ENCODE peak calls at places on chromosome 3, in seven cellular contexts. D, P, L, T, I, W and J are unnamed samples.

GRCh38 chr3:171129827-171130226 is 103.3 kb upstream of the SLC2A2 start:
- DNase-seq in D (no peak), P (no peak), L (no peak), T (no peak), I (peak; percentile 12), W (no peak), J (no peak)

GRCh38 chr3:69671082-69671952 is 67.9 kb upstream of the MITF start:
- DNase-seq in D (peak; percentile 43), P (peak; percentile 16), L (no peak), T (no peak), I (peak; percentile 15), W (peak; percentile 24), J (peak; percentile 22)

GRCh38 chr3:125148016-125148812 is 64.3 kb downstream of the SLC12A8 start:
- DNase-seq in D (no peak), P (no peak), L (no peak), T (no peak), I (no peak), W (no peak), J (no peak)

GRCh38 chr3:155631323-155632019 is 113.4 kb downstream of the PLCH1 start:
- DNase-seq in D (no peak), P (no peak), L (no peak), T (no peak), I (no peak), W (no peak), J (no peak)

GRCh38 chr3:183099838-183100204 is 525 bp upstream of the MCCC1 start:
- DNase-seq in D (no peak), P (no peak), L (no peak), T (no peak), I (no peak), W (no peak), J (no peak)

GRCh38 chr3:188185717-188186236 is 31.8 kb downstream of the LPP start:
- DNase-seq in D (no peak), P (peak; percentile 42), L (no peak), T (no peak), I (no peak), W (no peak), J (no peak)

GRCh38 chr3:33886015-33886414 is 87.6 kb downstream of the PDCD6IP start:
- DNase-seq in D (peak; percentile 20), P (no peak), L (no peak), T (no peak), I (no peak), W (no peak), J (no peak)

GRCh38 chr3:65548848-65549625 is 489.7 kb downstream of the MAGI1 start:
- DNase-seq in D (no peak), P (no peak), L (no peak), T (no peak), I (peak; percentile 29), W (peak; percentile 45), J (peak; percentile 40)

GRCh38 chr3:118817748-118818165 is 216.9 kb downstream of the IGSF11 start:
- DNase-seq in D (peak; percentile 49), P (peak; percentile 72), L (peak; percentile 43), T (no peak), I (peak; percentile 68), W (no peak), J (no peak)

GRCh38 chr3:160941885-160942494 is 163.2 kb downstream of the B3GALNT1 start:
- DNase-seq in D (peak; percentile 38), P (peak; percentile 75), L (peak; percentile 71), T (peak; percentile 78), I (peak; percentile 79), W (no peak), J (no peak)

GRCh38 chr3:102129774-102130608 is 280.7 kb downstream of the NFKBIZ start:
- DNase-seq in D (peak; percentile 53), P (peak; percentile 31), L (no peak), T (no peak), I (no peak), W (peak; percentile 18), J (no peak)

GRCh38 chr3:171282041-171282440 is 178.2 kb downstream of the TNIK start:
- DNase-seq in D (no peak), P (no peak), L (no peak), T (no peak), I (no peak), W (no peak), J (no peak)

GRCh38 chr3:113287818-113288648 is 76.7 kb downstream of the BOC start:
- DNase-seq in D (peak; percentile 49), P (peak; percentile 62), L (peak; percentile 58), T (peak; percentile 75), I (peak; percentile 73), W (no peak), J (no peak)

GRCh38 chr3:159855599-159856495 is 132.8 kb upstream of the IL12A start:
- DNase-seq in D (no peak), P (no peak), L (no peak), T (no peak), I (no peak), W (no peak), J (no peak)

GRCh38 chr3:55487376-55488241 is 503 bp upstream of the WNT5A start:
- DNase-seq in D (peak; percentile 16), P (peak; percentile 51), L (no peak), T (no peak), I (peak; percentile 66), W (peak; percentile 22), J (no peak)

GRCh38 chr3:14290631-14291385 is 111.6 kb upstream of the SLC6A6 start:
- DNase-seq in D (no peak), P (no peak), L (no peak), T (no peak), I (no peak), W (no peak), J (no peak)

GRCh38 chr3:37990527-37990926 is at the start of gene VILL:
- DNase-seq in D (no peak), P (peak; percentile 36), L (peak; percentile 16), T (no peak), I (no peak), W (no peak), J (no peak)

GRCh38 chr3:194134231-194134756 is 1.7 kb upstream of the HES1 start:
- DNase-seq in D (no peak), P (no peak), L (no peak), T (peak; percentile 69), I (peak; percentile 80), W (peak; percentile 77), J (peak; percentile 80)

GRCh38 chr3:179558742-179559364 is 3.9 kb upstream of the ACTL6A start:
- DNase-seq in D (peak; percentile 59), P (peak; percentile 48), L (peak; percentile 72), T (peak; percentile 80), I (peak; percentile 84), W (peak; percentile 56), J (peak; percentile 62)

GRCh38 chr3:87549208-87549607 is 272.8 kb upstream of the POU1F1 start:
- DNase-seq in D (no peak), P (no peak), L (no peak), T (no peak), I (peak; percentile 82), W (no peak), J (no peak)

GRCh38 chr3:4820296-4821121 is 158.7 kb upstream of the BHLHE40 start:
- DNase-seq in D (no peak), P (no peak), L (no peak), T (no peak), I (no peak), W (no peak), J (no peak)

GRCh38 chr3:56881035-56881575 is 79.4 kb upstream of the ARHGEF3 start:
- DNase-seq in D (no peak), P (no peak), L (no peak), T (no peak), I (no peak), W (no peak), J (no peak)

GRCh38 chr3:134313839-134314587 is 60.2 kb downstream of the AMOTL2 start:
- DNase-seq in D (no peak), P (no peak), L (no peak), T (peak; percentile 56), I (no peak), W (no peak), J (no peak)
- H3K27ac ChIP-seq in D (peak overlapping the region; percentile 83), P (peak overlapping the region; percentile 94), L (peak overlapping the region; percentile 40), T (peak overlapping the region; percentile 88), I (no peak overlapping the region), W (peak overlapping the region; percentile 97), J (peak overlapping the region; percentile 99)

GRCh38 chr3:99957086-99957821 is 139.6 kb downstream of the CMSS1 start:
- DNase-seq in D (no peak), P (no peak), L (no peak), T (no peak), I (no peak), W (no peak), J (no peak)

GRCh38 chr3:99955773-99956562 is 138.3 kb downstream of the CMSS1 start:
- DNase-seq in D (no peak), P (peak; percentile 46), L (no peak), T (no peak), I (no peak), W (no peak), J (no peak)

GRCh38 chr3:99960941-99961340 is 143.3 kb downstream of the CMSS1 start:
- DNase-seq in D (no peak), P (no peak), L (no peak), T (no peak), I (no peak), W (no peak), J (no peak)

GRCh38 chr3:99960123-99960878 is 142.6 kb downstream of the CMSS1 start:
- DNase-seq in D (no peak), P (no peak), L (no peak), T (no peak), I (no peak), W (no peak), J (no peak)

GRCh38 chr3:99958177-99958912 is 140.7 kb downstream of the CMSS1 start:
- DNase-seq in D (no peak), P (no peak), L (no peak), T (no peak), I (no peak), W (no peak), J (no peak)
- TF ChIP-seq CTCF in D (no peak), P (no peak), L (no peak), T (no peak), I (no peak), W (no peak), J (no peak)

GRCh38 chr3:11835028-11835639 is 11.6 kb downstream of the TAMM41 start:
- DNase-seq in D (peak; percentile 24), P (no peak), L (no peak), T (no peak), I (peak; percentile 49), W (no peak), J (no peak)

DNA sequence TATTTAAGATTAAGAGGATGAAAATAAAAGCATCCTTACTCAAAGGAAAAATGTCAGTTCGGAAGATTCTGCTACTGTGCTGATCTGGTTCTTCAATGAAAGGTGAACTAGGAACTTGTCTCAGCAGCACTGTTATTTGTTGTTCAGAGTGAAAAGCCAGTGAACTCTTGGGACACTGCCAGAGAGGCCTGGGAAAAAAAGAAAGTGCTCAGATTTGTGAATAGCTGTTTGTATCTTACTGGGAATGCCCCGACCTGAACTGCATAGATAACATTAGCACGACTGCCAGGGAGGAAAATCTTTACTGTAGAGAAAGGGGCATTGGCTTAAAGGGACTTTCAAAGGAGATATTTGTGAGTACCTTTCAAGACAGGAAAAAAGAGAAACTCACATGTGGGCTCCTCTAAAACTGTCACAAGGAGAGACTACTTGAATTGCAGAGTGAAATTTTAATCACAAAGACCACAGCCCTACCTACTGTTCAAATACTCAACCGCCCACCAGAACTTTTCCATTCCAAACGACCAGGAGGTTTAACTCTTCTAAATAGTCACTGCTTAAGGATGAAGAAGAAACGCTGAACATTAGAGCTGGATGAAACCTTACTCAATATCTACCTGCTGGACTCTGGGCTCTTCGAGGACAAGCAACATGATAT is 13.6 kb downstream of the TAMM41 start:
- DNase-seq in D (no peak), P (peak; percentile 54), L (peak; percentile 58), T (no peak), I (no peak), W (no peak), J (no peak)
- H3K27ac ChIP-seq in D (no peak overlapping the region), P (peak overlapping the region; percentile 34), L (no peak overlapping the region), T (no peak overlapping the region), I (no peak overlapping the region), W (no peak overlapping the region), J (no peak overlapping the region)

GRCh38 chr3:121529308-121529707 is 16.5 kb downstream of the POLQ start:
- DNase-seq in D (peak; percentile 7), P (no peak), L (no peak), T (no peak), I (peak; percentile 16), W (no peak), J (no peak)
- TF ChIP-seq CTCF in D (peak; percentile 19), P (no peak), L (peak; percentile 25), T (peak; percentile 37), I (peak; percentile 55), W (no peak), J (no peak)